ENCODE peak calls at places on chromosomes 4 and X, in five cellular contexts. Q is T1000, T is fibroblast of lung, S is amygdala, J is T-helper 1 cell. M is an unnamed sample.
A peak's percentile ranks its signal among the peaks of the same experiment; 100 is the strongest.

GRCh38 chr4:7687796-7688195 is 251.9 kb downstream of the AFAP1 start:
- DNase-seq in Q (no peak), T (no peak), S (no peak), J (no peak), M (no peak)

GRCh38 chr4:88765729-88766128 is 68.1 kb upstream of the NAP1L5 start:
- DNase-seq in Q (peak; percentile 25), T (peak; percentile 91), S (no peak), J (no peak), M (no peak)

GRCh38 chr4:122798101-122798500 is 28.5 kb upstream of the FGF2 start:
- DNase-seq in Q (peak; percentile 29), T (peak; percentile 93), S (peak; percentile 7), J (no peak), M (no peak)

GRCh38 chrX:138849521-138849920 is 138.0 kb upstream of the FGF13 start:
- DNase-seq in Q (no peak), T (no peak), S (no peak), J (no peak), M (no peak)

GRCh38 chr4:85084371-85085170 is 118.1 kb upstream of the WDFY3 start:
- DNase-seq in Q (peak; percentile 1), T (peak; percentile 61), S (peak; percentile 15), J (peak; percentile 14), M (peak; percentile 55)

GRCh38 chrX:73508861-73509260 is 54.1 kb upstream of the CHIC1 start:
- DNase-seq in Q (no peak), T (no peak), S (no peak), J (no peak), M (no peak)

GRCh38 chr4:155106629-155107028 is 101.8 kb upstream of the NPY2R start:
- DNase-seq in Q (no peak), T (no peak), S (no peak), J (no peak), M (no peak)

GRCh38 chr4:40197879-40198689 is 1.3 kb downstream of the RHOH start:
- DNase-seq in Q (no peak), T (no peak), S (no peak), J (peak; percentile 78), M (peak; percentile 74)

GRCh38 chrX:124440674-124441073 is 94.3 kb downstream of the SH2D1A start:
- DNase-seq in Q (no peak), T (no peak), S (no peak), J (no peak), M (no peak)

GRCh38 chr4:181235361-181235760 is 1007.8 kb upstream of the TENM3 start:
- DNase-seq in Q (no peak), T (no peak), S (no peak), J (no peak), M (no peak)

GRCh38 chrX:110145854-110146253 is 142.9 kb downstream of the TMEM164 start:
- DNase-seq in Q (no peak), T (peak; percentile 14), S (peak; percentile 32), J (no peak), M (peak; percentile 43)

GRCh38 chr4:113952452-113953029 is 26.9 kb downstream of the ARSJ start:
- DNase-seq in Q (no peak), T (peak; percentile 54), S (no peak), J (peak; percentile 3), M (peak; percentile 40)

GRCh38 chr4:47741200-47741599 is 96.7 kb downstream of the CORIN start:
- DNase-seq in Q (no peak), T (no peak), S (no peak), J (no peak), M (no peak)